ENCODE peak calls at places on chromosomes 1 and 21, in ten cellular contexts. One of them, this sample, is unnamed.

GRCh38 chr1:116501041-116501869 is 69.6 kb downstream of the CD58 start:
- DNase-seq in BE2C: no peak
- DNase-seq in AG09319: no peak
- DNase-seq in pancreas: no peak
- DNase-seq in CD4-positive, alpha-beta T cell: no peak
- DNase-seq in RWPE1: no peak
- DNase-seq in kidney: no peak
- DNase-seq in astrocyte: no peak
- DNase-seq in lower leg skin: no peak
- DNase-seq in left ventricle myocardium inferior: no peak
- DNase-seq in this sample: no peak

GRCh38 chr1:164728719-164729118 is 169.7 kb downstream of the PBX1 start:
- DNase-seq in AG09319: no peak
- DNase-seq in CD4-positive, alpha-beta T cell: no peak
- DNase-seq in left ventricle myocardium inferior: no peak
- DNase-seq in kidney: no peak
- DNase-seq in RWPE1: no peak
- DNase-seq in astrocyte: peak; percentile 68
- DNase-seq in BE2C: no peak
- DNase-seq in lower leg skin: no peak
- DNase-seq in pancreas: no peak
- DNase-seq in this sample: no peak

GRCh38 chr21:22965455-22966125 is 1967.4 kb downstream of the NCAM2 start:
- DNase-seq in AG09319: no peak
- DNase-seq in RWPE1: no peak
- DNase-seq in BE2C: no peak
- DNase-seq in lower leg skin: no peak
- DNase-seq in kidney: no peak
- DNase-seq in pancreas: no peak
- DNase-seq in CD4-positive, alpha-beta T cell: no peak
- DNase-seq in astrocyte: no peak
- DNase-seq in left ventricle myocardium inferior: no peak
- DNase-seq in this sample: no peak

GRCh38 chr1:64072089-64072835 is 131.2 kb upstream of the UBE2U start:
- DNase-seq in left ventricle myocardium inferior: no peak
- DNase-seq in BE2C: no peak
- DNase-seq in CD4-positive, alpha-beta T cell: no peak
- DNase-seq in AG09319: no peak
- DNase-seq in RWPE1: no peak
- DNase-seq in lower leg skin: no peak
- DNase-seq in kidney: no peak
- DNase-seq in pancreas: no peak
- DNase-seq in astrocyte: peak; percentile 41
- DNase-seq in this sample: no peak

GRCh38 chr1:40532844-40533424 is 1.5 kb downstream of the ZNF684 start:
- DNase-seq in CD4-positive, alpha-beta T cell: no peak
- DNase-seq in RWPE1: peak; percentile 57
- DNase-seq in left ventricle myocardium inferior: no peak
- DNase-seq in lower leg skin: no peak
- DNase-seq in kidney: no peak
- DNase-seq in AG09319: no peak
- DNase-seq in BE2C: peak; percentile 16
- DNase-seq in pancreas: no peak
- DNase-seq in astrocyte: peak; percentile 34
- DNase-seq in this sample: no peak

GRCh38 chr1:21927531-21928237 is 9.4 kb downstream of the HSPG2 start:
- DNase-seq in left ventricle myocardium inferior: peak; percentile 85
- DNase-seq in kidney: peak; percentile 80
- DNase-seq in AG09319: no peak
- DNase-seq in astrocyte: no peak
- DNase-seq in CD4-positive, alpha-beta T cell: no peak
- DNase-seq in RWPE1: no peak
- DNase-seq in pancreas: no peak
- DNase-seq in BE2C: no peak
- DNase-seq in lower leg skin: peak; percentile 74
- DNase-seq in this sample: no peak

GRCh38 chr1:30816211-30817082 is 58.9 kb upstream of the LAPTM5 start:
- DNase-seq in RWPE1: peak; percentile 71
- DNase-seq in AG09319: no peak
- DNase-seq in lower leg skin: no peak
- DNase-seq in left ventricle myocardium inferior: peak; percentile 44
- DNase-seq in CD4-positive, alpha-beta T cell: no peak
- DNase-seq in BE2C: peak; percentile 69
- DNase-seq in astrocyte: peak; percentile 91
- DNase-seq in pancreas: peak; percentile 49
- DNase-seq in kidney: peak; percentile 93
- DNase-seq in this sample: peak; percentile 72

GRCh38 chr21:45079351-45079750 is 5.0 kb downstream of the ADARB1 start:
- DNase-seq in kidney: no peak
- DNase-seq in astrocyte: no peak
- DNase-seq in CD4-positive, alpha-beta T cell: no peak
- DNase-seq in pancreas: no peak
- DNase-seq in RWPE1: no peak
- DNase-seq in AG09319: no peak
- DNase-seq in lower leg skin: no peak
- DNase-seq in left ventricle myocardium inferior: no peak
- DNase-seq in BE2C: no peak
- DNase-seq in this sample: no peak

GRCh38 chr1:31669786-31670582 is 25.3 kb upstream of the PEF1 start:
- DNase-seq in lower leg skin: peak; percentile 84
- DNase-seq in left ventricle myocardium inferior: peak; percentile 83
- DNase-seq in CD4-positive, alpha-beta T cell: peak; percentile 16
- DNase-seq in AG09319: no peak
- DNase-seq in RWPE1: peak; percentile 77
- DNase-seq in astrocyte: peak; percentile 49
- DNase-seq in kidney: peak; percentile 92
- DNase-seq in pancreas: peak; percentile 95
- DNase-seq in BE2C: peak; percentile 25
- DNase-seq in this sample: no peak

GRCh38 chr1:155178441-155179106 is 4.9 kb downstream of the TRIM46 start:
- DNase-seq in RWPE1: no peak
- DNase-seq in pancreas: peak; percentile 31
- DNase-seq in BE2C: no peak
- DNase-seq in astrocyte: no peak
- DNase-seq in CD4-positive, alpha-beta T cell: no peak
- DNase-seq in left ventricle myocardium inferior: no peak
- DNase-seq in lower leg skin: no peak
- DNase-seq in AG09319: no peak
- DNase-seq in kidney: peak; percentile 79
- DNase-seq in this sample: peak; percentile 8

GRCh38 chr1:20587639-20588017 is 1.3 kb upstream of the CDA start:
- DNase-seq in BE2C: no peak
- DNase-seq in kidney: no peak
- DNase-seq in pancreas: no peak
- DNase-seq in astrocyte: peak; percentile 23
- DNase-seq in AG09319: no peak
- DNase-seq in RWPE1: no peak
- DNase-seq in lower leg skin: peak; percentile 59
- DNase-seq in left ventricle myocardium inferior: no peak
- DNase-seq in CD4-positive, alpha-beta T cell: no peak
- DNase-seq in this sample: no peak

GRCh38 chr1:94111879-94112278 is 9.1 kb downstream of the ABCA4 start:
- DNase-seq in BE2C: no peak
- DNase-seq in pancreas: no peak
- DNase-seq in AG09319: no peak
- DNase-seq in lower leg skin: no peak
- DNase-seq in astrocyte: no peak
- DNase-seq in RWPE1: no peak
- DNase-seq in kidney: no peak
- DNase-seq in CD4-positive, alpha-beta T cell: no peak
- DNase-seq in left ventricle myocardium inferior: no peak
- DNase-seq in this sample: no peak

DNA sequence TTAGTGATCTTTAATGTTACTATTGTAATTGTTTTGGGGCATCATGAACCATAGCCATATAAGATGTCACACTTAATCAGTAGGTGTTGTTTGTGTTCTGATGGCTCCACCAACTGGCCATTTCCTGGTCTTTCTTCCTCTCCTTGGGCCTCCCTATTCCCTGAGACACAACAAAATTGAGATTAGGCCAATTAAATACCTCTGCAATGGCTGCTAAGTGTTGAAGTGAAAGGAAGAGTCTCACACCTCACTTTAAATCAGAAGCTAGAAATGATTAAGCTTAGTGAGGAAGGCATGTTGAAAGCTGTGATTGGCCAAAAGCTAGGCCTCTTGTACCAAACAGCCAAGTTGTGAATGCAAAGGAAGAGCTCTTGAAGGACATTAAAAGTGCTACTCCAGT is 30.7 kb downstream of the PPP2R5A start:
- DNase-seq in RWPE1: no peak
- DNase-seq in BE2C: no peak
- DNase-seq in CD4-positive, alpha-beta T cell: no peak
- DNase-seq in kidney: no peak
- DNase-seq in lower leg skin: no peak
- DNase-seq in AG09319: no peak
- DNase-seq in left ventricle myocardium inferior: no peak
- DNase-seq in pancreas: no peak
- DNase-seq in astrocyte: no peak
- DNase-seq in this sample: no peak
- TF ChIP-seq CTCF in RWPE1: peak; percentile 15
- TF ChIP-seq CTCF in BE2C: peak; percentile 33
- TF ChIP-seq CTCF in CD4-positive, alpha-beta T cell: peak; percentile 15
- TF ChIP-seq CTCF in kidney: peak; percentile 26
- TF ChIP-seq CTCF in lower leg skin: no peak
- TF ChIP-seq CTCF in AG09319: no peak
- TF ChIP-seq CTCF in left ventricle myocardium inferior: peak; percentile 35
- TF ChIP-seq CTCF in pancreas: no peak
- TF ChIP-seq CTCF in astrocyte: no peak
- TF ChIP-seq CTCF in this sample: peak; percentile 27

GRCh38 chr1:44040856-44041255 is 9.6 kb upstream of the SLC6A9 start:
- DNase-seq in AG09319: no peak
- DNase-seq in RWPE1: no peak
- DNase-seq in pancreas: no peak
- DNase-seq in lower leg skin: no peak
- DNase-seq in BE2C: no peak
- DNase-seq in kidney: no peak
- DNase-seq in left ventricle myocardium inferior: no peak
- DNase-seq in CD4-positive, alpha-beta T cell: no peak
- DNase-seq in astrocyte: no peak
- DNase-seq in this sample: no peak
- TF ChIP-seq CTCF in AG09319: no peak
- TF ChIP-seq CTCF in RWPE1: no peak
- TF ChIP-seq CTCF in pancreas: no peak
- TF ChIP-seq CTCF in lower leg skin: no peak
- TF ChIP-seq CTCF in BE2C: no peak
- TF ChIP-seq CTCF in kidney: no peak
- TF ChIP-seq CTCF in left ventricle myocardium inferior: no peak
- TF ChIP-seq CTCF in CD4-positive, alpha-beta T cell: no peak
- TF ChIP-seq CTCF in astrocyte: no peak
- TF ChIP-seq CTCF in this sample: no peak

GRCh38 chr1:109190189-109190588 is 23.5 kb upstream of the SARS1 start:
- DNase-seq in kidney: no peak
- DNase-seq in CD4-positive, alpha-beta T cell: no peak
- DNase-seq in RWPE1: no peak
- DNase-seq in AG09319: no peak
- DNase-seq in lower leg skin: no peak
- DNase-seq in BE2C: no peak
- DNase-seq in astrocyte: no peak
- DNase-seq in pancreas: no peak
- DNase-seq in left ventricle myocardium inferior: no peak
- DNase-seq in this sample: no peak

GRCh38 chr1:109192433-109192832 is 21.3 kb upstream of the SARS1 start:
- DNase-seq in BE2C: no peak
- DNase-seq in lower leg skin: no peak
- DNase-seq in CD4-positive, alpha-beta T cell: no peak
- DNase-seq in pancreas: no peak
- DNase-seq in kidney: no peak
- DNase-seq in AG09319: no peak
- DNase-seq in astrocyte: no peak
- DNase-seq in left ventricle myocardium inferior: no peak
- DNase-seq in RWPE1: no peak
- DNase-seq in this sample: no peak

GRCh38 chr1:109193653-109194590 is 19.8 kb upstream of the SARS1 start:
- DNase-seq in lower leg skin: no peak
- DNase-seq in CD4-positive, alpha-beta T cell: peak; percentile 43
- DNase-seq in BE2C: peak; percentile 59
- DNase-seq in kidney: no peak
- DNase-seq in pancreas: peak; percentile 41
- DNase-seq in RWPE1: peak; percentile 56
- DNase-seq in left ventricle myocardium inferior: no peak
- DNase-seq in astrocyte: no peak
- DNase-seq in AG09319: no peak
- DNase-seq in this sample: peak; percentile 72

GRCh38 chr1:109188776-109189175 is 24.9 kb upstream of the SARS1 start:
- DNase-seq in left ventricle myocardium inferior: no peak
- DNase-seq in BE2C: no peak
- DNase-seq in AG09319: no peak
- DNase-seq in kidney: no peak
- DNase-seq in pancreas: no peak
- DNase-seq in lower leg skin: no peak
- DNase-seq in RWPE1: no peak
- DNase-seq in astrocyte: no peak
- DNase-seq in CD4-positive, alpha-beta T cell: no peak
- DNase-seq in this sample: no peak

DNA sequence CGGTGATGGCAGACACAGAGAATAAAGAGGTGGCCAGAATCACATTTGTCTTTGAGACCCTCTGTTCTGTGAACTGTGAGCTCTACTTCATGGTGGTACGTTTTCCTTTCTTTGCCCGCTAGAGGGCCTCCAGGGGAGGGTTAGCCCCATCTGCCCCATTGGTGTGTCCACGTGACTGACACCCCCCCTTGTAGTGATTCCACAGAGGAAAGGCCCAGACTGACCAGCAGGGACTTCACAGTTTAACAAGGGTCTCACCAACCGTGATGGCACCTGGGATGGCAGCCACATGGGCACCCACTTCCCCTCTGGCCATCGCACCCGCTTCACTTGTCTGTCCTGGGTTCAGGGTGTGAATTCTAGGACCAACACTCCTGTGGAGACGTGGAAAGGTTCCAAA is 22.3 kb upstream of the SARS1 start:
- DNase-seq in kidney: no peak
- DNase-seq in BE2C: no peak
- DNase-seq in CD4-positive, alpha-beta T cell: no peak
- DNase-seq in AG09319: no peak
- DNase-seq in left ventricle myocardium inferior: no peak
- DNase-seq in pancreas: no peak
- DNase-seq in RWPE1: no peak
- DNase-seq in astrocyte: no peak
- DNase-seq in lower leg skin: no peak
- DNase-seq in this sample: no peak
- TF ChIP-seq CTCF in kidney: no peak
- TF ChIP-seq CTCF in BE2C: no peak
- TF ChIP-seq CTCF in CD4-positive, alpha-beta T cell: no peak
- TF ChIP-seq CTCF in AG09319: peak; percentile 6
- TF ChIP-seq CTCF in left ventricle myocardium inferior: no peak
- TF ChIP-seq CTCF in pancreas: no peak
- TF ChIP-seq CTCF in RWPE1: no peak
- TF ChIP-seq CTCF in astrocyte: no peak
- TF ChIP-seq CTCF in lower leg skin: no peak
- TF ChIP-seq CTCF in this sample: no peak

GRCh38 chr1:199221371-199222150 is 582.7 kb downstream of the PTPRC start:
- DNase-seq in CD4-positive, alpha-beta T cell: no peak
- DNase-seq in left ventricle myocardium inferior: no peak
- DNase-seq in pancreas: no peak
- DNase-seq in BE2C: no peak
- DNase-seq in lower leg skin: no peak
- DNase-seq in RWPE1: no peak
- DNase-seq in kidney: no peak
- DNase-seq in AG09319: no peak
- DNase-seq in astrocyte: no peak
- DNase-seq in this sample: no peak
- TF ChIP-seq CTCF in CD4-positive, alpha-beta T cell: no peak
- TF ChIP-seq CTCF in left ventricle myocardium inferior: no peak
- TF ChIP-seq CTCF in pancreas: no peak
- TF ChIP-seq CTCF in BE2C: no peak
- TF ChIP-seq CTCF in lower leg skin: no peak
- TF ChIP-seq CTCF in RWPE1: no peak
- TF ChIP-seq CTCF in kidney: no peak
- TF ChIP-seq CTCF in AG09319: no peak
- TF ChIP-seq CTCF in astrocyte: no peak
- TF ChIP-seq CTCF in this sample: no peak

This sample was measured in D721Med.